ENCODE peak calls at places on chromosomes 3 and 15, in four cellular contexts. F is fibroblast of pulmonary artery, B is foreskin fibroblast, X is GM13977. J is an unnamed sample.

GRCh38 chr3:72279631-72280041 is 494.7 kb upstream of the PROK2 start:
- DNase-seq in F (no peak), B (no peak), X (no peak), J (no peak)

GRCh38 chr3:72839057-72839456 is 9.2 kb downstream of the SHQ1 start:
- DNase-seq in F (no peak), B (no peak), X (no peak), J (no peak)

GRCh38 chr3:139427283-139428060 is 38.0 kb upstream of the COPB2 start:
- DNase-seq in F (peak), B (peak), X (peak), J (peak)

GRCh38 chr15:85854345-85855097 is 59.8 kb upstream of the KLHL25 start:
- DNase-seq in F (peak), B (peak), X (peak), J (peak)

GRCh38 chr3:107753494-107753893 is 230.7 kb downstream of the BBX start:
- DNase-seq in F (peak), B (no peak), X (no peak), J (no peak)

GRCh38 chr15:59473226-59473625 is 35.2 kb downstream of the FAM81A start:
- DNase-seq in F (peak), B (no peak), X (no peak), J (no peak)

GRCh38 chr3:119796785-119797184 is 14.9 kb downstream of the NR1I2 start:
- DNase-seq in F (no peak), B (no peak), X (no peak), J (no peak)

GRCh38 chr15:27422997-27423396 is 452.0 kb downstream of the GABRG3 start:
- DNase-seq in F (no peak), B (no peak), X (no peak), J (no peak)

GRCh38 chr3:11514191-11514770 is 129.4 kb downstream of the VGLL4 start:
- DNase-seq in F (peak), B (peak), X (no peak), J (no peak)

GRCh38 chr15:70633394-70633793 is 130.0 kb downstream of the UACA start:
- DNase-seq in F (peak), B (no peak), X (no peak), J (no peak)

DNA sequence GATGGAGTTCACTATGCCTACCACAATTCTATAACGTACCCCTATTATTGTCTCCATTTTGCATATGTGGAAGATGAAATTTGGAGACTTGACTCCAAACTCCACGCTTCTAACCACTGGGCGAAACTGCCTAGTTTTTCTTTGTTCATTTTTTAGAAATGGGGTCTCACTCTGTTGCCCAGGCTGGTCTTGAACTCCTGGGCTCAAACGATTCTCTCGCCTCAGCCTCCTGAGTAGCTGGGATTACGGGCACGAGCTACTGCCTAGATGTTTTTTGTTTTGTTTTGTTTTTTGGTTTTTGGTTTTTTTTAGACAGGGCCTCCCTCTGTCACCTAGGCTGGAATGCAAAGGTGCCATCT is 584 bp upstream of the RPL32 start:
- DNase-seq in F (no peak), B (no peak), X (no peak), J (no peak)
- TF ChIP-seq CTCF in F (no peak), B (no peak), X (no peak), J (no peak)

GRCh38 chr3:150603888-150604319 is 783 bp downstream of the SELENOT start:
- DNase-seq in F (no peak), B (no peak), X (no peak), J (no peak)

GRCh38 chr3:150599611-150600297 is 3.4 kb upstream of the SELENOT start:
- DNase-seq in F (peak), B (peak), X (no peak), J (peak)

GRCh38 chr3:150602426-150603089 is 563 bp upstream of the SELENOT start:
- DNase-seq in F (no peak), B (no peak), X (no peak), J (no peak)

GRCh38 chr3:150605998-150606641 is 3.0 kb downstream of the SELENOT start:
- DNase-seq in F (no peak), B (no peak), X (no peak), J (no peak)

GRCh38 chr3:150603090-150603887 is at the start of gene SELENOT:
- DNase-seq in F (peak), B (peak), X (peak), J (peak)
- TF ChIP-seq CTCF in F (peak), B (peak), X (peak), J (no peak)

GRCh38 chr3:142279965-142280590 is 54.7 kb upstream of the GK5 start:
- DNase-seq in F (peak), B (peak), X (peak), J (peak)
- TF ChIP-seq CTCF in F (peak), B (peak), X (peak), J (peak)

GRCh38 chr3:187430576-187430975 is 62.4 kb downstream of the RTP4 start:
- DNase-seq in F (no peak), B (no peak), X (no peak), J (no peak)
- TF ChIP-seq CTCF in F (peak), B (peak), X (peak), J (no peak)

GRCh38 chr15:73991260-73991659 is 835 bp downstream of the STOML1 start:
- DNase-seq in F (peak), B (no peak), X (no peak), J (no peak)

GRCh38 chr15:73994419-73994883 is at the start of gene PML:
- DNase-seq in F (peak), B (peak), X (peak), J (peak)

GRCh38 chr15:73993211-73993994 is 1.1 kb upstream of the PML start:
- DNase-seq in F (no peak), B (no peak), X (no peak), J (no peak)

GRCh38 chr15:73991726-73992593 is at the start of gene STOML1:
- DNase-seq in F (peak), B (peak), X (peak), J (peak)

DNA sequence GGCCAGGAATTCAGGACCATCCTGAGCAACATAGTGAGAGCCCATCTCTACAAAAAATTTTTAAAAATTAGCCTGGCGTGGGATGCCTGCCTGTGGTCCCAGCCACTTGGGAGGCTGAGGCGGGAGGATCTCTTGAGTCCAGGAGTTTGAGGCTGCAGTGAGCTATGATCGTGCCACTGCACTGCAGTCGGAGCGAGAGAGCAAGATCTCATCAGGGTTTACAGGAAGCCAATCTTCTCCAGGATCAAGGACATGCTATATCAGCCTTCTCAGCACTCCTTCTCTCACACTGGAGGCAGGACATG is 451 bp upstream of the STOML1 start:
- DNase-seq in F (no peak), B (no peak), X (no peak), J (no peak)
- TF ChIP-seq CTCF in F (no peak), B (no peak), X (no peak), J (no peak)

GRCh38 chr15:91966181-91966552 is 112.7 kb downstream of the SLCO3A1 start:
- DNase-seq in F (no peak), B (no peak), X (no peak), J (no peak)

GRCh38 chr15:91968610-91969009 is 115.1 kb downstream of the SLCO3A1 start:
- DNase-seq in F (no peak), B (no peak), X (no peak), J (no peak)

GRCh38 chr15:91965501-91966180 is 112.1 kb downstream of the SLCO3A1 start:
- DNase-seq in F (peak), B (peak), X (no peak), J (no peak)

GRCh38 chr15:91970142-91970541 is 116.6 kb downstream of the SLCO3A1 start:
- DNase-seq in F (peak), B (no peak), X (no peak), J (no peak)

GRCh38 chr15:91967935-91968605 is 114.6 kb downstream of the SLCO3A1 start:
- DNase-seq in F (no peak), B (no peak), X (no peak), J (no peak)
- TF ChIP-seq CTCF in F (no peak), B (no peak), X (no peak), J (no peak)

GRCh38 chr3:112199622-112200316 is 66.7 kb upstream of the GCSAM start:
- DNase-seq in F (no peak), B (no peak), X (no peak), J (no peak)
- TF ChIP-seq CTCF in F (no peak), B (peak), X (no peak), J (no peak)

GRCh38 chr3:51304230-51304629 is 80.9 kb upstream of the MANF start:
- DNase-seq in F (no peak), B (no peak), X (no peak), J (no peak)
- TF ChIP-seq CTCF in F (no peak), B (no peak), X (no peak), J (no peak)

GRCh38 chr3:15819043-15819442 is 21.3 kb upstream of the ANKRD28 start:
- DNase-seq in F (no peak), B (no peak), X (no peak), J (no peak)

GRCh38 chr3:15819576-15819975 is 21.8 kb upstream of the ANKRD28 start:
- DNase-seq in F (no peak), B (peak), X (no peak), J (no peak)

GRCh38 chr3:15810702-15811101 is 12.9 kb upstream of the ANKRD28 start:
- DNase-seq in F (no peak), B (no peak), X (no peak), J (no peak)

GRCh38 chr3:15812183-15812582 is 14.4 kb upstream of the ANKRD28 start:
- DNase-seq in F (peak), B (no peak), X (no peak), J (peak)

GRCh38 chr3:15815696-15816095 is 17.9 kb upstream of the ANKRD28 start:
- DNase-seq in F (peak), B (peak), X (no peak), J (no peak)
- TF ChIP-seq CTCF in F (peak), B (no peak), X (peak), J (peak)

J was measured in GM13976.